ENCODE peak calls at places on chromosomes 3 and 15, in five cellular contexts. One of them, this sample, is unnamed.

GRCh38 chr3:36957862-36958686 is 13.2 kb upstream of the TRANK1 start:
- DNase-seq in fibroblast of mammary gland: peak
- DNase-seq in AG10803: peak
- DNase-seq in esophagus squamous epithelium: no peak
- DNase-seq in fibroblast of lung: peak
- DNase-seq in this sample: peak

GRCh38 chr3:8987673-8988655 is 24.7 kb upstream of the RAD18 start:
- DNase-seq in fibroblast of mammary gland: peak
- DNase-seq in AG10803: peak
- DNase-seq in esophagus squamous epithelium: no peak
- DNase-seq in fibroblast of lung: peak
- DNase-seq in this sample: peak

GRCh38 chr3:136860541-136860940 is 1.5 kb upstream of the NCK1 start:
- DNase-seq in fibroblast of mammary gland: peak
- DNase-seq in AG10803: peak
- DNase-seq in esophagus squamous epithelium: no peak
- DNase-seq in fibroblast of lung: peak
- DNase-seq in this sample: no peak

GRCh38 chr15:43440721-43441281 is 52.2 kb downstream of the TP53BP1 start:
- DNase-seq in fibroblast of mammary gland: peak
- DNase-seq in AG10803: peak
- DNase-seq in esophagus squamous epithelium: no peak
- DNase-seq in fibroblast of lung: peak
- DNase-seq in this sample: peak

GRCh38 chr3:15903776-15904720 is 106.3 kb upstream of the ANKRD28 start:
- DNase-seq in fibroblast of mammary gland: peak
- DNase-seq in AG10803: peak
- DNase-seq in esophagus squamous epithelium: no peak
- DNase-seq in fibroblast of lung: no peak
- DNase-seq in this sample: no peak

GRCh38 chr3:23763040-23763477 is 42.7 kb upstream of the UBE2E1 start:
- DNase-seq in fibroblast of mammary gland: peak
- DNase-seq in AG10803: peak
- DNase-seq in esophagus squamous epithelium: no peak
- DNase-seq in fibroblast of lung: peak
- DNase-seq in this sample: peak

GRCh38 chr3:43766672-43767465 is 76.1 kb downstream of the ABHD5 start:
- DNase-seq in fibroblast of mammary gland: peak
- DNase-seq in AG10803: peak
- DNase-seq in esophagus squamous epithelium: no peak
- DNase-seq in fibroblast of lung: no peak
- DNase-seq in this sample: peak

GRCh38 chr3:64143399-64144130 is 81.7 kb downstream of the PRICKLE2 start:
- DNase-seq in fibroblast of mammary gland: peak
- DNase-seq in AG10803: peak
- DNase-seq in esophagus squamous epithelium: no peak
- DNase-seq in fibroblast of lung: peak
- DNase-seq in this sample: peak

GRCh38 chr3:127628788-127629456 is at the start of gene PODXL2:
- DNase-seq in fibroblast of mammary gland: peak
- DNase-seq in AG10803: peak
- DNase-seq in esophagus squamous epithelium: no peak
- DNase-seq in fibroblast of lung: peak
- DNase-seq in this sample: peak

GRCh38 chr15:48285329-48286214 is 45.7 kb upstream of the DUT start:
- DNase-seq in fibroblast of mammary gland: peak
- DNase-seq in AG10803: peak
- DNase-seq in esophagus squamous epithelium: no peak
- DNase-seq in fibroblast of lung: peak
- DNase-seq in this sample: peak

GRCh38 chr3:196968233-196969000 is at the start of gene PIGZ:
- DNase-seq in fibroblast of mammary gland: peak
- DNase-seq in AG10803: peak
- DNase-seq in esophagus squamous epithelium: no peak
- DNase-seq in fibroblast of lung: no peak
- DNase-seq in this sample: peak

GRCh38 chr3:106560451-106560966 is 691.7 kb upstream of the CBLB start:
- DNase-seq in fibroblast of mammary gland: peak
- DNase-seq in AG10803: peak
- DNase-seq in esophagus squamous epithelium: no peak
- DNase-seq in fibroblast of lung: peak
- DNase-seq in this sample: peak

GRCh38 chr3:12193485-12194165 is 34.9 kb upstream of the TIMP4 start:
- DNase-seq in fibroblast of mammary gland: peak
- DNase-seq in AG10803: peak
- DNase-seq in esophagus squamous epithelium: no peak
- DNase-seq in fibroblast of lung: peak
- DNase-seq in this sample: peak

GRCh38 chr3:13161021-13161759 is 88.0 kb upstream of the IQSEC1 start:
- DNase-seq in fibroblast of mammary gland: no peak
- DNase-seq in AG10803: no peak
- DNase-seq in esophagus squamous epithelium: no peak
- DNase-seq in fibroblast of lung: no peak
- DNase-seq in this sample: no peak

GRCh38 chr3:107938128-107938527 is 152.7 kb downstream of the CD47 start:
- DNase-seq in fibroblast of mammary gland: peak
- DNase-seq in AG10803: peak
- DNase-seq in esophagus squamous epithelium: no peak
- DNase-seq in fibroblast of lung: peak
- DNase-seq in this sample: peak

GRCh38 chr3:34687671-34688070 is 889.2 kb downstream of the PDCD6IP start:
- DNase-seq in fibroblast of mammary gland: no peak
- DNase-seq in AG10803: no peak
- DNase-seq in esophagus squamous epithelium: no peak
- DNase-seq in fibroblast of lung: no peak
- DNase-seq in this sample: no peak

GRCh38 chr15:82043726-82044372 is 2.0 kb downstream of the MEX3B start:
- DNase-seq in fibroblast of mammary gland: peak
- DNase-seq in AG10803: no peak
- DNase-seq in esophagus squamous epithelium: no peak
- DNase-seq in fibroblast of lung: no peak
- DNase-seq in this sample: no peak

GRCh38 chr3:175919133-175919532 is 1060.0 kb downstream of the NAALADL2 start:
- DNase-seq in fibroblast of mammary gland: no peak
- DNase-seq in AG10803: no peak
- DNase-seq in esophagus squamous epithelium: no peak
- DNase-seq in fibroblast of lung: no peak
- DNase-seq in this sample: no peak

GRCh38 chr3:128330301-128330845 is 136.3 kb downstream of the DNAJB8 start:
- DNase-seq in fibroblast of mammary gland: no peak
- DNase-seq in AG10803: no peak
- DNase-seq in esophagus squamous epithelium: no peak
- DNase-seq in fibroblast of lung: no peak
- DNase-seq in this sample: no peak

GRCh38 chr3:60935709-60936108 is 315.5 kb downstream of the FHIT start:
- DNase-seq in fibroblast of mammary gland: peak
- DNase-seq in AG10803: peak
- DNase-seq in esophagus squamous epithelium: no peak
- DNase-seq in fibroblast of lung: peak
- DNase-seq in this sample: peak

GRCh38 chr15:75785771-75786563 is 57.3 kb upstream of the UBE2Q2 start:
- DNase-seq in fibroblast of mammary gland: no peak
- DNase-seq in AG10803: no peak
- DNase-seq in esophagus squamous epithelium: no peak
- DNase-seq in fibroblast of lung: peak
- DNase-seq in this sample: peak

GRCh38 chr15:83046558-83047127 is 20.4 kb downstream of the BTBD1 start:
- DNase-seq in fibroblast of mammary gland: peak
- DNase-seq in AG10803: peak
- DNase-seq in esophagus squamous epithelium: no peak
- DNase-seq in fibroblast of lung: peak
- DNase-seq in this sample: peak

GRCh38 chr15:91032919-91033803 is 10.8 kb upstream of the VPS33B start:
- DNase-seq in fibroblast of mammary gland: no peak
- DNase-seq in AG10803: no peak
- DNase-seq in esophagus squamous epithelium: no peak
- DNase-seq in fibroblast of lung: no peak
- DNase-seq in this sample: peak

GRCh38 chr3:85141-85540 is 111.4 kb upstream of the CHL1 start:
- DNase-seq in fibroblast of mammary gland: no peak
- DNase-seq in AG10803: no peak
- DNase-seq in esophagus squamous epithelium: no peak
- DNase-seq in fibroblast of lung: no peak
- DNase-seq in this sample: no peak

GRCh38 chr3:37308247-37308646 is 133.9 kb upstream of the LRRFIP2 start:
- DNase-seq in fibroblast of mammary gland: peak
- DNase-seq in AG10803: peak
- DNase-seq in esophagus squamous epithelium: no peak
- DNase-seq in fibroblast of lung: peak
- DNase-seq in this sample: peak

GRCh38 chr3:157532529-157533297 is 29.5 kb upstream of the VEPH1 start:
- DNase-seq in fibroblast of mammary gland: peak
- DNase-seq in AG10803: peak
- DNase-seq in esophagus squamous epithelium: no peak
- DNase-seq in fibroblast of lung: peak
- DNase-seq in this sample: peak

GRCh38 chr15:64987136-64987535 is 2.6 kb downstream of the SPG21 start:
- DNase-seq in fibroblast of mammary gland: peak
- DNase-seq in AG10803: peak
- DNase-seq in esophagus squamous epithelium: no peak
- DNase-seq in fibroblast of lung: no peak
- DNase-seq in this sample: peak

GRCh38 chr15:64979252-64979710 is 10.4 kb downstream of the SPG21 start:
- DNase-seq in fibroblast of mammary gland: no peak
- DNase-seq in AG10803: no peak
- DNase-seq in esophagus squamous epithelium: no peak
- DNase-seq in fibroblast of lung: no peak
- DNase-seq in this sample: no peak

GRCh38 chr15:64985382-64986033 is 4.2 kb downstream of the SPG21 start:
- DNase-seq in fibroblast of mammary gland: peak
- DNase-seq in AG10803: peak
- DNase-seq in esophagus squamous epithelium: no peak
- DNase-seq in fibroblast of lung: no peak
- DNase-seq in this sample: peak

GRCh38 chr15:64982472-64982871 is 7.2 kb downstream of the SPG21 start:
- DNase-seq in fibroblast of mammary gland: peak
- DNase-seq in AG10803: peak
- DNase-seq in esophagus squamous epithelium: no peak
- DNase-seq in fibroblast of lung: peak
- DNase-seq in this sample: no peak

DNA sequence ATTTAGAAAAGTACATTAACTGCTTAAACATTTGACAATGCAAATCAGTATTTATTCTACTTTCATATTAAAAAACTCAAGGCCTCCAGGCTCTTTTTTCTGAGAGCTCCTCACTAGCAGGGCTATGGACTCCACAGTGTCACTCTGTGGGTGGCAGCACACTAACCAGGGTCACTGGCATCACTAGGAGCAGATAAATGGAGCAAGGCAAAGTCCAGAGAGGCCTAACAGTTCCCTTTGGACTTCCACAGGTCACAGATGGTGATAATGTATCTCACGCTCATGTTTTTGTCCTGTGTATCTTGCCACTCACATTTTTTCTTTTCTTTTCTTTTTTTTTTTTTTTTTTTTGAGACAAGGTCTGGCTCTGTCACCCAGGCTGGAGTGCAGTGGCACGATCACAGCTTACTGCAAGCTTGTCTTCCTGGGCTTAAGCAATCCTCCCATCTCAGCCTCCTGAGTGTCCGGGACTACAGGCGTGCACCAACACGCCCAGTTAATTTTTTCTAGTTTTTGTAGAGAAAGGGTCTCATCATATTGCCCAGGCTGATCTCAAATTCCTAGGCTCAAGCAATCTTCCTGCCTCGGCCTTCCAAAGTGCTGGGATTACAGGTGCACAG is 7.8 kb downstream of the SPG21 start:
- DNase-seq in fibroblast of mammary gland: no peak
- DNase-seq in AG10803: no peak
- DNase-seq in esophagus squamous epithelium: no peak
- DNase-seq in fibroblast of lung: no peak
- DNase-seq in this sample: no peak
- H3K4me3 ChIP-seq in fibroblast of mammary gland: no peak
- H3K4me3 ChIP-seq in AG10803: no peak
- H3K4me3 ChIP-seq in esophagus squamous epithelium: no peak
- H3K4me3 ChIP-seq in fibroblast of lung: no peak
- H3K4me3 ChIP-seq in this sample: no peak

DNA sequence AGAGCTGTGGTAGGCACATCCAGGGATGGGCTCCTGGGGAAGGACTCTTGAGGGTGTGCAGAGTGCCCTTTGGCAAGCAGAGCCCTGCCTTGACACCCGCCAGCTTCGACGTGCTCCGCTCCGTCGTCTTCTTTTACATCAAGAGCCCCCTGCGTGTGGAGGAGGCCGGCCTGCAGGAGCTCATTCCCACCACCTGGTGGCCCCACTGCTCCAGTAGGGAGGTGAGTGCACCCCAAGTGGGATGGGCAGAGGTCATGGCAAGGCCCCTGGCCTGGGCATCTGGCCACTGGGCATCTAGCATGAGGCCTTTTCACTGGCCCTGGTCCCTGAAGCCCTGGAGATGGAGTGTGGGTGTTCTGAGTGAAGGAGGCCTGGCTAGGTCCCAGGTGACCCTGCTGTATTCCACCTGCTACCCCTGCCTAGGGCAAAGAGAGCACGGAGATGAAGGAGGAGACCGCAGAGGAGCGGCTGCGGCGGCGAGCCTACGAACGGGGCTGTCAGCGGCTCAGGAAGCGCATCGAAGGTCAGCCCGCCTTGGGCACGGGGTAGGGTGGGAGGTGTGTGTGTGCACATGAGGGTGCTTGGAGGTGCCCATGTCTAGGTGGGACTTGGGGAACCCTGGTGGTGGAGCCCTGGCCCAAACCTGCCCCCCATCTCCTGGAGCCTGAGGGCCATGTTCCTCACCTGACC is 12.2 kb downstream of the RNF123 start:
- DNase-seq in fibroblast of mammary gland: no peak
- DNase-seq in AG10803: no peak
- DNase-seq in esophagus squamous epithelium: no peak
- DNase-seq in fibroblast of lung: no peak
- DNase-seq in this sample: no peak
- TF ChIP-seq CTCF in fibroblast of mammary gland: peak
- TF ChIP-seq CTCF in AG10803: peak
- TF ChIP-seq CTCF in esophagus squamous epithelium: peak
- TF ChIP-seq CTCF in fibroblast of lung: peak
- TF ChIP-seq CTCF in this sample: peak

GRCh38 chr3:49352286-49352685 is 5.9 kb downstream of the GPX1 start:
- DNase-seq in fibroblast of mammary gland: no peak
- DNase-seq in AG10803: no peak
- DNase-seq in esophagus squamous epithelium: no peak
- DNase-seq in fibroblast of lung: no peak
- DNase-seq in this sample: no peak
- H3K4me3 ChIP-seq in fibroblast of mammary gland: no peak
- H3K4me3 ChIP-seq in AG10803: no peak
- H3K4me3 ChIP-seq in esophagus squamous epithelium: no peak
- H3K4me3 ChIP-seq in fibroblast of lung: no peak
- H3K4me3 ChIP-seq in this sample: no peak

GRCh38 chr3:57112206-57112605 is 51.7 kb downstream of the SPATA12 start:
- DNase-seq in fibroblast of mammary gland: no peak
- DNase-seq in AG10803: no peak
- DNase-seq in esophagus squamous epithelium: no peak
- DNase-seq in fibroblast of lung: no peak
- DNase-seq in this sample: no peak
- TF ChIP-seq CTCF in fibroblast of mammary gland: peak
- TF ChIP-seq CTCF in AG10803: peak
- TF ChIP-seq CTCF in esophagus squamous epithelium: no peak
- TF ChIP-seq CTCF in fibroblast of lung: peak
- TF ChIP-seq CTCF in this sample: peak

DNA sequence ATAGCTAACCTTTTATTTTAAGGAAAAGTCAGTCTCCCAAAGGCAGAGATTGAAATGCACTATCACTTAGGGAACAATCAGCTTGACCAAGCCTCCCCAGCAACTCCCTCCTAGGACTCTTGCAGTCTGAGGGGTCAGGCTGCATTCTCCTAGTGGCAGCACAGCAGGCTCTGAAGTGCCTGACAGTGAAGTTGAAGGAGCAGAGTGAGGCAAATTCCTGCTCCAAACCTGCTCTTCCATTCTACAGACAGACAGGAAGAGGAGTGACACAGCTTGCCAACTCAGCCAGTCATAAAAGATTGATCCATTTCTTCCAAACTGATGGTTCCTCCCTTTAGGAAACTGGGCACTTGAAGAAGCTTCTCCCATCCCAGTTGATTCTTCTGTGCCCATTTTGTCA is 43.9 kb upstream of the SMAD3 start:
- DNase-seq in fibroblast of mammary gland: no peak
- DNase-seq in AG10803: no peak
- DNase-seq in esophagus squamous epithelium: no peak
- DNase-seq in fibroblast of lung: no peak
- DNase-seq in this sample: no peak
- H3K4me3 ChIP-seq in fibroblast of mammary gland: no peak
- H3K4me3 ChIP-seq in AG10803: no peak
- H3K4me3 ChIP-seq in esophagus squamous epithelium: no peak
- H3K4me3 ChIP-seq in fibroblast of lung: no peak
- H3K4me3 ChIP-seq in this sample: no peak